ENCODE peak calls at places on chromosomes 4 and X, in seven cellular contexts. I is foreskin keratinocyte, O is fibroblast of pulmonary artery, H is breast epithelium, Y is type B pancreatic cell, R is sigmoid colon, N is psoas muscle. E is an unnamed sample.

GRCh38 chrX:153626025-153626633 is 20.9 kb upstream of the DUSP9 start:
- DNase-seq in H (no peak), Y (no peak), O (no peak), R (peak), I (no peak), N (no peak), E (no peak)

GRCh38 chr4:129446074-129446473 is 350.1 kb downstream of the C4orf33 start:
- DNase-seq in I (no peak), N (no peak), O (no peak), Y (no peak), R (no peak), H (no peak), E (no peak)

GRCh38 chr4:114257516-114257915 is 278.1 kb upstream of the ARSJ start:
- DNase-seq in Y (no peak), H (no peak), N (no peak), O (peak), R (no peak), I (no peak), E (no peak)

GRCh38 chrX:154027003-154027402 is 7.3 kb upstream of the IRAK1 start:
- DNase-seq in I (no peak), R (no peak), N (no peak), O (no peak), H (no peak), Y (no peak), E (no peak)

GRCh38 chr4:101099001-101099400 is 248.3 kb downstream of the PPP3CA start:
- DNase-seq in Y (no peak), N (no peak), O (no peak), R (no peak), H (no peak), I (no peak), E (no peak)

GRCh38 chr4:52823478-52824092 is 38.5 kb upstream of the RASL11B start:
- DNase-seq in Y (no peak), I (peak), R (no peak), O (no peak), H (no peak), N (no peak), E (no peak)

GRCh38 chr4:8578717-8579116 is 1.5 kb upstream of the GPR78 start:
- DNase-seq in H (no peak), O (no peak), N (peak), I (no peak), Y (no peak), R (no peak), E (no peak)

GRCh38 chrX:84186603-84187358 is 1.2 kb downstream of the RPS6KA6 start:
- DNase-seq in H (no peak), O (no peak), Y (no peak), I (no peak), R (no peak), N (no peak), E (no peak)

GRCh38 chr4:169510617-169511016 is 101.8 kb downstream of the NEK1 start:
- DNase-seq in H (no peak), I (no peak), O (no peak), N (no peak), R (no peak), Y (no peak), E (no peak)

GRCh38 chr4:113146876-113147358 is 97.5 kb downstream of the ANK2 start:
- DNase-seq in I (no peak), Y (no peak), O (no peak), R (no peak), H (no peak), N (no peak), E (no peak)

GRCh38 chrX:110383414-110383813 is 24.8 kb downstream of the RTL9 start:
- DNase-seq in R (no peak), Y (no peak), N (no peak), O (peak), I (no peak), H (no peak), E (no peak)

GRCh38 chr4:27916432-27917184 is 1056.0 kb downstream of the STIM2 start:
- DNase-seq in R (no peak), Y (no peak), N (no peak), H (no peak), I (no peak), O (no peak), E (no peak)

GRCh38 chrX:22429704-22430103 is 157.0 kb downstream of the CBLL2 start:
- DNase-seq in R (no peak), Y (no peak), O (no peak), H (no peak), N (no peak), I (no peak), E (no peak)

GRCh38 chr4:7423801-7424552 is 10.8 kb downstream of the PSAPL1 start:
- DNase-seq in O (no peak), R (peak), N (peak), H (peak), I (no peak), Y (peak), E (no peak)

GRCh38 chr4:104475652-104476051 is 19.0 kb downstream of the CXXC4 start:
- DNase-seq in O (no peak), I (no peak), Y (no peak), N (no peak), R (no peak), H (no peak), E (no peak)

GRCh38 chr4:88659890-88660208 is 37.8 kb downstream of the NAP1L5 start:
- DNase-seq in I (no peak), N (no peak), H (no peak), R (no peak), Y (no peak), O (no peak), E (no peak)

GRCh38 chrX:109585488-109585887 is 39.5 kb downstream of the KCNE5 start:
- DNase-seq in Y (no peak), O (no peak), I (no peak), H (no peak), R (no peak), N (no peak), E (no peak)

GRCh38 chr4:13555325-13555724 is 11.0 kb upstream of the NKX3-2 start:
- DNase-seq in N (no peak), Y (no peak), H (no peak), R (no peak), I (no peak), O (no peak), E (no peak)

GRCh38 chr4:78310732-78311100 is 240.9 kb upstream of the ANXA3 start:
- DNase-seq in O (no peak), N (no peak), I (no peak), R (no peak), Y (no peak), H (no peak), E (no peak)

GRCh38 chr4:118953276-118953675 is 64.6 kb downstream of the SYNPO2 start:
- DNase-seq in N (no peak), O (no peak), Y (no peak), H (no peak), R (no peak), I (no peak), E (no peak)

GRCh38 chr4:82842593-82842992 is 44.0 kb upstream of the SCD5 start:
- DNase-seq in O (peak), Y (no peak), H (no peak), N (no peak), R (no peak), I (no peak), E (no peak)

GRCh38 chrX:40539214-40540142 is 41.3 kb upstream of the ATP6AP2 start:
- DNase-seq in O (peak), Y (no peak), N (peak), R (peak), H (peak), I (no peak), E (peak)
- TF ChIP-seq CTCF in O (no peak), Y (peak), N (no peak), R (no peak), H (no peak), I (peak), E (no peak)

GRCh38 chr4:10716163-10716562 is 31.6 kb upstream of the CLNK start:
- DNase-seq in N (no peak), H (no peak), I (no peak), R (no peak), Y (no peak), O (no peak), E (no peak)
- TF ChIP-seq CTCF in N (no peak), H (no peak), I (peak), R (no peak), Y (no peak), O (no peak), E (no peak)

DNA sequence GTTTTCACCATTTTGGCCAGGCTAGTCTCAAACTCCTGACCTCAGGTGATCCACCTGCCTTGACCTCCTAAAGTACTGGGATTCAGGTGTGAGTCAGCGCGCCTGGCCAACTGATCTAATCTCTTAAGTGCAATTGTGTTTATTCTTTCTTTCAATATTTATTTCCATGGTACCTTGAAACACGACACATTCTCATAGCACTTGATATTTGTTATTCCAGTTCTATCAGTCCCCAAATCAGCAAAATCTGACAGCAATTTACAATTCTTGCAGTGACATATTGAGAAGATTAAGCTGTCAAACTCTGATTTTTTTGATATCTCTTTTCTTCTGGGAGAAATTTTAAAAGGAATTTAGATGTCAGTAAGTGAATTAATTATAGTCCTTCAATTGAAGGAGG is 218.1 kb upstream of the FAT4 start:
- DNase-seq in N (no peak), I (no peak), Y (no peak), R (no peak), H (peak), O (no peak), E (no peak)
- TF ChIP-seq CTCF in N (no peak), I (no peak), Y (no peak), R (no peak), H (no peak), O (no peak), E (no peak)

DNA sequence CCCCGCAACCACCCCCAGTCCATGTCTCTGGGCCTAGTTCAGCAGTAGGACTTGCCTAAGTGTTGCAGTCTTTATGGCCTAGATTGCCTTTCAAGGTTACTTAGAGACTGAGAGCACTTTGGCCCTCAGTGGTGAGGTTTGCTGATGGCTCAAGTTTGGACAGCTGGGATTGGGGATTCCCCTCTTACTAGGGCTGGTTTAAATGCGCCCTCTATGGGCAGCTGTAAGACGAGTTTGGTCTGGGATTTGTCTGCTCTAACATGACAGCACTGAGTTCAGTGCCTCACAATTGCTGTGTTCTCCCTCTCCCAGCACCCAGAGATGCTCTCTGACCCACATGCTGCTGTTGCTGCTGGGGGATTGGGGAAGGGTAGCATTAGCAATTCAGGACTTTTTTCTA is 23.1 kb downstream of the DACH2 start:
- DNase-seq in R (no peak), Y (no peak), H (no peak), O (peak), N (no peak), I (no peak), E (no peak)
- TF ChIP-seq CTCF in R (no peak), Y (peak), H (no peak), O (no peak), N (peak), I (peak), E (no peak)

GRCh38 chr4:1594871-1595788 is 89.0 kb downstream of the FAM53A start:
- DNase-seq in Y (no peak), I (no peak), H (no peak), R (peak), O (no peak), N (peak), E (no peak)

GRCh38 chr4:1595789-1596325 is 88.3 kb downstream of the FAM53A start:
- DNase-seq in O (no peak), Y (no peak), H (no peak), R (peak), I (no peak), N (peak), E (no peak)

GRCh38 chr4:1598206-1598605 is 85.9 kb downstream of the FAM53A start:
- DNase-seq in N (peak), O (no peak), I (no peak), R (peak), Y (no peak), H (no peak), E (no peak)

GRCh38 chr4:1597021-1597931 is 86.8 kb downstream of the FAM53A start:
- DNase-seq in R (peak), H (no peak), Y (no peak), N (peak), O (no peak), I (no peak), E (no peak)

DNA sequence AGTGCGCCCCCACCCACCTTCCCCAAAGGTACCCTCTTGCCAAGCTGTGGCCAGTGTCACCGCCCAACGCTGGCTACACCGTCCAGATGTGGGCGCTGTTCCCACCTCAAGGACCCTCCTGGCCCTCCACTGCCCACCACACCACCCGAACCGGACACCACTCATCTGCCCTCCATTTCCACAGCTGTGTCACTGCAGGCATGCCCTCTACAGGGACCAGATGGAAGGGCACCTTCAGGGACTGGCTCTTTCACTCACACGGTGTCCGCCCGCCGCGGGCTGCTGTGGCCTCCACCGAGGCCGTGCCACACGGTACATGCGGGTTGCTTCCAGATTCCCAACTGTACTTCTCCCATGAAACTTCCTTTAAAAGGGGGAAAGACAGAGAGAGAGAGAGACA is 87.7 kb downstream of the FAM53A start:
- DNase-seq in H (no peak), Y (no peak), I (no peak), R (peak), N (peak), O (no peak), E (no peak)
- TF ChIP-seq CTCF in H (no peak), Y (no peak), I (no peak), R (no peak), N (no peak), O (no peak), E (no peak)

GRCh38 chrX:30613736-30614135 is 36.2 kb upstream of the TASL start:
- DNase-seq in Y (no peak), R (no peak), I (no peak), O (peak), N (no peak), H (no peak), E (no peak)
- TF ChIP-seq CTCF in Y (no peak), R (no peak), I (no peak), O (no peak), N (no peak), H (no peak), E (no peak)

DNA sequence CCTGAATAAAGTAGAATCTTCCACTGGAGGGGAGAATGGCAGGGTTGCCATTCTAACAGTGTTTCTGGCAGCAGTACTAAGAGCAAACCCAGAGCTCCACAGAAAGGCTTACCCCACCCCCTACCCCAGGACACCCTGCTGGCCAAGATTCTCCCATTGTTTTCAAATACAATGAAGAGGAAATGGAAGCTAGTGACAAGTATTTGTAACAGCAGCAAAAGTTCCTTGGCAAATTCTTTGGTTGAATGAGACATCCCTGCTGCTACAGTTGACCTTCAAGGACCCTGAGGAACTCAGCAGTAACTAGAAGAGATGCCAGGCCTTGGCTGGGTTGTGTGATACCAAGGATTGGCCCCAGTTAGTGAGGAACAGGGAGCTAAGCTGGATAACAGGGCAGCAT is 124.2 kb upstream of the DGKK start:
- DNase-seq in Y (no peak), I (no peak), R (no peak), O (peak), H (no peak), N (no peak), E (no peak)
- TF ChIP-seq CTCF in Y (no peak), I (no peak), R (no peak), O (no peak), H (no peak), N (no peak), E (no peak)

E was measured in activated B cell treated with CpG ODN at 0.5 μM for 24 hours.